ENCODE peak calls at places on chromosomes 11 and 22, in five cellular contexts. One of them, this sample, is unnamed.

GRCh38 chr11:130451261-130452019 is 3.0 kb downstream of the ADAMTS15 start:
- DNase-seq in adrenal gland: no peak
- DNase-seq in HFF-Myc: no peak
- DNase-seq in AG09309: no peak
- DNase-seq in mammary epithelial cell: no peak
- DNase-seq in this sample: no peak

GRCh38 chr11:57336111-57336666 is 497 bp upstream of the SSRP1 start:
- DNase-seq in adrenal gland: peak
- DNase-seq in HFF-Myc: no peak
- DNase-seq in AG09309: no peak
- DNase-seq in mammary epithelial cell: no peak
- DNase-seq in this sample: no peak

GRCh38 chr11:85947431-85948272 is 92.5 kb downstream of the CCDC83 start:
- DNase-seq in adrenal gland: peak
- DNase-seq in HFF-Myc: peak
- DNase-seq in AG09309: peak
- DNase-seq in mammary epithelial cell: peak
- DNase-seq in this sample: peak

GRCh38 chr11:134418119-134418840 is 6.2 kb upstream of the B3GAT1 start:
- DNase-seq in adrenal gland: peak
- DNase-seq in HFF-Myc: peak
- DNase-seq in AG09309: no peak
- DNase-seq in mammary epithelial cell: peak
- DNase-seq in this sample: peak

GRCh38 chr11:126544311-126545056 is 189.0 kb downstream of the ST3GAL4 start:
- DNase-seq in adrenal gland: peak
- DNase-seq in HFF-Myc: no peak
- DNase-seq in AG09309: no peak
- DNase-seq in mammary epithelial cell: peak
- DNase-seq in this sample: peak

GRCh38 chr22:22527312-22527711 is 7.2 kb upstream of the ZNF280A start:
- DNase-seq in adrenal gland: no peak
- DNase-seq in HFF-Myc: no peak
- DNase-seq in AG09309: no peak
- DNase-seq in mammary epithelial cell: no peak
- DNase-seq in this sample: no peak

GRCh38 chr11:125215951-125216350 is 51.4 kb downstream of the PKNOX2 start:
- DNase-seq in adrenal gland: no peak
- DNase-seq in HFF-Myc: no peak
- DNase-seq in AG09309: no peak
- DNase-seq in mammary epithelial cell: no peak
- DNase-seq in this sample: no peak

GRCh38 chr11:96875772-96876171 is 486.0 kb downstream of the JRKL start:
- DNase-seq in adrenal gland: peak
- DNase-seq in HFF-Myc: no peak
- DNase-seq in AG09309: no peak
- DNase-seq in mammary epithelial cell: no peak
- DNase-seq in this sample: no peak

GRCh38 chr11:44246726-44247125 is 63.2 kb downstream of the ALX4 start:
- DNase-seq in adrenal gland: no peak
- DNase-seq in HFF-Myc: no peak
- DNase-seq in AG09309: peak
- DNase-seq in mammary epithelial cell: no peak
- DNase-seq in this sample: no peak

GRCh38 chr22:31753005-31753633 is 700 bp upstream of the DEPDC5 start:
- DNase-seq in adrenal gland: peak
- DNase-seq in HFF-Myc: no peak
- DNase-seq in AG09309: no peak
- DNase-seq in mammary epithelial cell: no peak
- DNase-seq in this sample: peak

GRCh38 chr11:57311109-57311936 is 13.4 kb downstream of the TNKS1BP1 start:
- DNase-seq in adrenal gland: peak
- DNase-seq in HFF-Myc: peak
- DNase-seq in AG09309: peak
- DNase-seq in mammary epithelial cell: peak
- DNase-seq in this sample: peak

GRCh38 chr11:102223859-102224258 is 93.4 kb upstream of the BIRC3 start:
- DNase-seq in adrenal gland: no peak
- DNase-seq in HFF-Myc: no peak
- DNase-seq in AG09309: no peak
- DNase-seq in mammary epithelial cell: peak
- DNase-seq in this sample: no peak

GRCh38 chr11:62144641-62145255 is 20.9 kb downstream of the INCENP start:
- DNase-seq in adrenal gland: no peak
- DNase-seq in HFF-Myc: no peak
- DNase-seq in AG09309: no peak
- DNase-seq in mammary epithelial cell: no peak
- DNase-seq in this sample: peak

GRCh38 chr11:115500547-115501503 is 3.4 kb downstream of the CADM1 start:
- DNase-seq in adrenal gland: no peak
- DNase-seq in HFF-Myc: no peak
- DNase-seq in AG09309: no peak
- DNase-seq in mammary epithelial cell: peak
- DNase-seq in this sample: no peak

GRCh38 chr11:121721448-121721847 is 268.7 kb upstream of the SORL1-AS1 start:
- DNase-seq in adrenal gland: no peak
- DNase-seq in HFF-Myc: no peak
- DNase-seq in AG09309: no peak
- DNase-seq in mammary epithelial cell: no peak
- DNase-seq in this sample: no peak

GRCh38 chr11:121727942-121728341 is 275.2 kb upstream of the SORL1-AS1 start:
- DNase-seq in adrenal gland: no peak
- DNase-seq in HFF-Myc: no peak
- DNase-seq in AG09309: no peak
- DNase-seq in mammary epithelial cell: no peak
- DNase-seq in this sample: no peak

GRCh38 chr11:121721961-121722360 is 269.2 kb upstream of the SORL1-AS1 start:
- DNase-seq in adrenal gland: no peak
- DNase-seq in HFF-Myc: no peak
- DNase-seq in AG09309: no peak
- DNase-seq in mammary epithelial cell: no peak
- DNase-seq in this sample: no peak

GRCh38 chr11:121722431-121723256 is 269.9 kb upstream of the SORL1-AS1 start:
- DNase-seq in adrenal gland: peak
- DNase-seq in HFF-Myc: peak
- DNase-seq in AG09309: peak
- DNase-seq in mammary epithelial cell: peak
- DNase-seq in this sample: peak

GRCh38 chr11:121723261-121723741 is 270.5 kb upstream of the SORL1-AS1 start:
- DNase-seq in adrenal gland: no peak
- DNase-seq in HFF-Myc: no peak
- DNase-seq in AG09309: no peak
- DNase-seq in mammary epithelial cell: no peak
- DNase-seq in this sample: peak
- H3K4me3 ChIP-seq in adrenal gland: peak
- H3K4me3 ChIP-seq in HFF-Myc: peak
- H3K4me3 ChIP-seq in AG09309: peak
- H3K4me3 ChIP-seq in mammary epithelial cell: no peak
- H3K4me3 ChIP-seq in this sample: peak

GRCh38 chr22:36918730-36919129 is 5.3 kb downstream of the CSF2RB start:
- DNase-seq in adrenal gland: no peak
- DNase-seq in HFF-Myc: no peak
- DNase-seq in AG09309: no peak
- DNase-seq in mammary epithelial cell: no peak
- DNase-seq in this sample: no peak
- TF ChIP-seq CTCF in adrenal gland: no peak
- TF ChIP-seq CTCF in HFF-Myc: no peak
- TF ChIP-seq CTCF in AG09309: no peak
- TF ChIP-seq CTCF in mammary epithelial cell: no peak
- TF ChIP-seq CTCF in this sample: no peak

GRCh38 chr22:45585437-45585755 is 82.7 kb downstream of the FBLN1 start:
- DNase-seq in adrenal gland: peak
- DNase-seq in HFF-Myc: no peak
- DNase-seq in AG09309: no peak
- DNase-seq in mammary epithelial cell: no peak
- DNase-seq in this sample: no peak
- H3K4me3 ChIP-seq in adrenal gland: no peak
- H3K4me3 ChIP-seq in HFF-Myc: no peak
- H3K4me3 ChIP-seq in AG09309: no peak
- H3K4me3 ChIP-seq in mammary epithelial cell: no peak
- H3K4me3 ChIP-seq in this sample: no peak

GRCh38 chr11:35389112-35389511 is 30.2 kb downstream of the SLC1A2 start:
- DNase-seq in adrenal gland: no peak
- DNase-seq in HFF-Myc: no peak
- DNase-seq in AG09309: no peak
- DNase-seq in mammary epithelial cell: no peak
- DNase-seq in this sample: no peak

GRCh38 chr11:35388054-35388453 is 31.3 kb downstream of the SLC1A2 start:
- DNase-seq in adrenal gland: no peak
- DNase-seq in HFF-Myc: no peak
- DNase-seq in AG09309: no peak
- DNase-seq in mammary epithelial cell: no peak
- DNase-seq in this sample: no peak

GRCh38 chr11:35383953-35384352 is 35.4 kb downstream of the SLC1A2 start:
- DNase-seq in adrenal gland: no peak
- DNase-seq in HFF-Myc: no peak
- DNase-seq in AG09309: no peak
- DNase-seq in mammary epithelial cell: no peak
- DNase-seq in this sample: no peak

GRCh38 chr11:35389897-35390462 is 29.4 kb downstream of the SLC1A2 start:
- DNase-seq in adrenal gland: no peak
- DNase-seq in HFF-Myc: no peak
- DNase-seq in AG09309: no peak
- DNase-seq in mammary epithelial cell: no peak
- DNase-seq in this sample: no peak

DNA sequence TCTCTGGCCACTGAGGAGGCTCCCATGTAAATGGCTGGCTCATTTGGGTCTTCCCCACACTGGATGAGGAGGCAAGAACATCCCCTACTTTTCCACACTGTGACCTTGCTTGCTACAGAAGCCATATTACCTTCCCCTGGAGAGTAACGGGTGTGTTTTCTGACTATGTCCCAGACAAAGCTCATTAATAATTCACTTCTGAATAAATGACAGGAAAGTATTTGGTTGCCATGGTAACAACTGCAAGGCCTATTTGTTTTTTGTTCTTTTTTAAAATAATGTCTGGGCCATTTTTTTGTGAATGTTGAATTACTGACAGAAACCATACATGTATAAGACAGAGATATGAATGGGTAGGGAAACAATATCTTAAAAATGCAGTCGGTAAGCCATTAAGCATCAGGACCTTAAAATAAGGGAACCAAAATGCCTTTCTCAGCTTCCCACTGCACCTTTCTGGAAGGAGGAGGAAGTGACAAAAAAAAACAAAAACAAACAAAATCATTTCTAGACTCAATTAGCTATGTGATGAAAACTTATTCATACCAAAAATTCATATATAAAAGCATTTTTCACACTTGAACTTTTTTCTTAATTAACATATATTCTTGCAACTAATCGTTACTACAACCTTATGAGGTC is 31.9 kb downstream of the SLC1A2 start:
- DNase-seq in adrenal gland: no peak
- DNase-seq in HFF-Myc: no peak
- DNase-seq in AG09309: no peak
- DNase-seq in mammary epithelial cell: no peak
- DNase-seq in this sample: no peak
- TF ChIP-seq CTCF in adrenal gland: no peak
- TF ChIP-seq CTCF in HFF-Myc: no peak
- TF ChIP-seq CTCF in AG09309: no peak
- TF ChIP-seq CTCF in mammary epithelial cell: peak
- TF ChIP-seq CTCF in this sample: no peak

GRCh38 chr11:119335091-119335654 is 846 bp downstream of the RNF26 start:
- DNase-seq in adrenal gland: no peak
- DNase-seq in HFF-Myc: no peak
- DNase-seq in AG09309: no peak
- DNase-seq in mammary epithelial cell: no peak
- DNase-seq in this sample: no peak
- H3K4me3 ChIP-seq in adrenal gland: peak
- H3K4me3 ChIP-seq in HFF-Myc: peak
- H3K4me3 ChIP-seq in AG09309: peak
- H3K4me3 ChIP-seq in mammary epithelial cell: peak
- H3K4me3 ChIP-seq in this sample: peak